ENCODE peak calls at places on chromosomes 7 and 10, in ten cellular contexts. One of them, this sample, is unnamed.

GRCh38 chr7:90298145-90299038 is 22.7 kb downstream of the FAM237B start:
- DNase-seq in left kidney: peak
- DNase-seq in CD14-positive monocyte: no peak
- DNase-seq in activated CD4-positive, CD25-positive, alpha-beta regulatory T cell: no peak
- DNase-seq in NCI-H1105: peak
- DNase-seq in anterior cingulate cortex: no peak
- DNase-seq in NAMALWA: peak
- DNase-seq in mesendoderm: peak
- DNase-seq in germinal center: no peak
- DNase-seq in suprapubic skin: no peak
- DNase-seq in this sample: no peak

GRCh38 chr10:13758302-13758701 is 171.5 kb downstream of the PRPF18 start:
- DNase-seq in left kidney: peak
- DNase-seq in CD14-positive monocyte: no peak
- DNase-seq in activated CD4-positive, CD25-positive, alpha-beta regulatory T cell: no peak
- DNase-seq in NCI-H1105: no peak
- DNase-seq in anterior cingulate cortex: no peak
- DNase-seq in NAMALWA: no peak
- DNase-seq in mesendoderm: peak
- DNase-seq in germinal center: no peak
- DNase-seq in suprapubic skin: no peak
- DNase-seq in this sample: no peak

GRCh38 chr7:35277359-35277758 is 23.5 kb upstream of the TBX20 start:
- DNase-seq in left kidney: no peak
- DNase-seq in CD14-positive monocyte: no peak
- DNase-seq in activated CD4-positive, CD25-positive, alpha-beta regulatory T cell: no peak
- DNase-seq in NCI-H1105: no peak
- DNase-seq in anterior cingulate cortex: no peak
- DNase-seq in NAMALWA: no peak
- DNase-seq in mesendoderm: no peak
- DNase-seq in germinal center: no peak
- DNase-seq in suprapubic skin: no peak
- DNase-seq in this sample: no peak

GRCh38 chr10:43968961-43969360 is 320.3 kb upstream of the ZNF32 start:
- DNase-seq in left kidney: no peak
- DNase-seq in CD14-positive monocyte: no peak
- DNase-seq in activated CD4-positive, CD25-positive, alpha-beta regulatory T cell: no peak
- DNase-seq in NCI-H1105: no peak
- DNase-seq in anterior cingulate cortex: no peak
- DNase-seq in NAMALWA: no peak
- DNase-seq in mesendoderm: no peak
- DNase-seq in germinal center: no peak
- DNase-seq in suprapubic skin: no peak
- DNase-seq in this sample: no peak

GRCh38 chr7:75795831-75796285 is 17.7 kb downstream of the CCL24 start:
- DNase-seq in left kidney: no peak
- DNase-seq in CD14-positive monocyte: peak
- DNase-seq in activated CD4-positive, CD25-positive, alpha-beta regulatory T cell: no peak
- DNase-seq in NCI-H1105: no peak
- DNase-seq in anterior cingulate cortex: no peak
- DNase-seq in NAMALWA: no peak
- DNase-seq in mesendoderm: no peak
- DNase-seq in germinal center: no peak
- DNase-seq in suprapubic skin: no peak
- DNase-seq in this sample: no peak

GRCh38 chr7:94289071-94289470 is 105.6 kb upstream of the COL1A2 start:
- DNase-seq in left kidney: peak
- DNase-seq in CD14-positive monocyte: no peak
- DNase-seq in activated CD4-positive, CD25-positive, alpha-beta regulatory T cell: no peak
- DNase-seq in NCI-H1105: peak
- DNase-seq in anterior cingulate cortex: no peak
- DNase-seq in NAMALWA: no peak
- DNase-seq in mesendoderm: peak
- DNase-seq in germinal center: no peak
- DNase-seq in suprapubic skin: no peak
- DNase-seq in this sample: peak

GRCh38 chr7:40680657-40681056 is 545.9 kb downstream of the SUGCT start:
- DNase-seq in left kidney: peak
- DNase-seq in CD14-positive monocyte: no peak
- DNase-seq in activated CD4-positive, CD25-positive, alpha-beta regulatory T cell: no peak
- DNase-seq in NCI-H1105: no peak
- DNase-seq in anterior cingulate cortex: no peak
- DNase-seq in NAMALWA: peak
- DNase-seq in mesendoderm: peak
- DNase-seq in germinal center: peak
- DNase-seq in suprapubic skin: no peak
- DNase-seq in this sample: no peak

GRCh38 chr10:72557362-72557761 is 68.5 kb downstream of the MICU1 start:
- DNase-seq in left kidney: no peak
- DNase-seq in CD14-positive monocyte: no peak
- DNase-seq in activated CD4-positive, CD25-positive, alpha-beta regulatory T cell: no peak
- DNase-seq in NCI-H1105: no peak
- DNase-seq in anterior cingulate cortex: no peak
- DNase-seq in NAMALWA: no peak
- DNase-seq in mesendoderm: no peak
- DNase-seq in germinal center: no peak
- DNase-seq in suprapubic skin: no peak
- DNase-seq in this sample: no peak

GRCh38 chr7:134966691-134967090 is 19.6 kb upstream of the AGBL3 start:
- DNase-seq in left kidney: peak
- DNase-seq in CD14-positive monocyte: no peak
- DNase-seq in activated CD4-positive, CD25-positive, alpha-beta regulatory T cell: no peak
- DNase-seq in NCI-H1105: peak
- DNase-seq in anterior cingulate cortex: no peak
- DNase-seq in NAMALWA: no peak
- DNase-seq in mesendoderm: no peak
- DNase-seq in germinal center: no peak
- DNase-seq in suprapubic skin: no peak
- DNase-seq in this sample: no peak

GRCh38 chr10:129968937-129969527 is 5.0 kb upstream of the EBF3 start:
- DNase-seq in left kidney: peak
- DNase-seq in CD14-positive monocyte: no peak
- DNase-seq in activated CD4-positive, CD25-positive, alpha-beta regulatory T cell: no peak
- DNase-seq in NCI-H1105: no peak
- DNase-seq in anterior cingulate cortex: no peak
- DNase-seq in NAMALWA: no peak
- DNase-seq in mesendoderm: peak
- DNase-seq in germinal center: peak
- DNase-seq in suprapubic skin: peak
- DNase-seq in this sample: no peak

GRCh38 chr10:127524869-127525268 is 24.2 kb upstream of the NPS start:
- DNase-seq in left kidney: no peak
- DNase-seq in CD14-positive monocyte: no peak
- DNase-seq in activated CD4-positive, CD25-positive, alpha-beta regulatory T cell: no peak
- DNase-seq in NCI-H1105: no peak
- DNase-seq in anterior cingulate cortex: no peak
- DNase-seq in NAMALWA: no peak
- DNase-seq in mesendoderm: no peak
- DNase-seq in germinal center: no peak
- DNase-seq in suprapubic skin: no peak
- DNase-seq in this sample: no peak

GRCh38 chr7:138400400-138400886 is 59.6 kb upstream of the TRIM24 start:
- DNase-seq in left kidney: no peak
- DNase-seq in CD14-positive monocyte: no peak
- DNase-seq in activated CD4-positive, CD25-positive, alpha-beta regulatory T cell: no peak
- DNase-seq in NCI-H1105: no peak
- DNase-seq in anterior cingulate cortex: no peak
- DNase-seq in NAMALWA: no peak
- DNase-seq in mesendoderm: no peak
- DNase-seq in germinal center: no peak
- DNase-seq in suprapubic skin: no peak
- DNase-seq in this sample: no peak

This sample was measured in mesothelial cell of epicardium.